ENCODE peak calls at places on chromosomes 5 and 9, in nine cellular contexts. One of them, this sample, is unnamed.

GRCh38 chr9:131475111-131475955 is 27.4 kb upstream of the POMT1 start:
- DNase-seq in pons: peak; percentile 40
- DNase-seq in activated CD8-positive, alpha-beta memory T cell treated with anti-CD3 and anti-CD28 coated beads for 1 hour: no peak
- DNase-seq in bronchial epithelial cell: no peak
- DNase-seq in AG04450: no peak
- DNase-seq in AG08396: no peak
- DNase-seq in aorta: no peak
- DNase-seq in HS-27A: no peak
- DNase-seq in HT1080: no peak
- DNase-seq in this sample: no peak

GRCh38 chr9:129983891-129984290 is 59.1 kb downstream of the FNBP1 start:
- DNase-seq in pons: no peak
- DNase-seq in activated CD8-positive, alpha-beta memory T cell treated with anti-CD3 and anti-CD28 coated beads for 1 hour: no peak
- DNase-seq in bronchial epithelial cell: no peak
- DNase-seq in AG04450: no peak
- DNase-seq in AG08396: no peak
- DNase-seq in aorta: no peak
- DNase-seq in HS-27A: peak; percentile 56
- DNase-seq in HT1080: no peak
- DNase-seq in this sample: no peak

GRCh38 chr5:10030219-10030831 is 219.4 kb downstream of the ATPSCKMT start:
- DNase-seq in pons: no peak
- DNase-seq in activated CD8-positive, alpha-beta memory T cell treated with anti-CD3 and anti-CD28 coated beads for 1 hour: no peak
- DNase-seq in bronchial epithelial cell: peak; percentile 66
- DNase-seq in AG04450: no peak
- DNase-seq in AG08396: no peak
- DNase-seq in aorta: no peak
- DNase-seq in HS-27A: no peak
- DNase-seq in HT1080: peak; percentile 55
- DNase-seq in this sample: no peak

GRCh38 chr9:33517373-33517772 is 6.7 kb upstream of the ANKRD18B start:
- DNase-seq in pons: peak; percentile 61
- DNase-seq in activated CD8-positive, alpha-beta memory T cell treated with anti-CD3 and anti-CD28 coated beads for 1 hour: no peak
- DNase-seq in bronchial epithelial cell: peak; percentile 59
- DNase-seq in AG04450: no peak
- DNase-seq in AG08396: peak; percentile 55
- DNase-seq in aorta: no peak
- DNase-seq in HS-27A: peak; percentile 22
- DNase-seq in HT1080: peak; percentile 75
- DNase-seq in this sample: no peak

GRCh38 chr9:126131066-126132010 is 195.3 kb upstream of the MVB12B start:
- DNase-seq in pons: no peak
- DNase-seq in activated CD8-positive, alpha-beta memory T cell treated with anti-CD3 and anti-CD28 coated beads for 1 hour: no peak
- DNase-seq in bronchial epithelial cell: no peak
- DNase-seq in AG04450: no peak
- DNase-seq in AG08396: no peak
- DNase-seq in aorta: no peak
- DNase-seq in HS-27A: no peak
- DNase-seq in HT1080: no peak
- DNase-seq in this sample: peak; percentile 42

GRCh38 chr9:79577969-79578723 is 6.4 kb downstream of the TLE4 start:
- DNase-seq in pons: no peak
- DNase-seq in activated CD8-positive, alpha-beta memory T cell treated with anti-CD3 and anti-CD28 coated beads for 1 hour: no peak
- DNase-seq in bronchial epithelial cell: no peak
- DNase-seq in AG04450: no peak
- DNase-seq in AG08396: no peak
- DNase-seq in aorta: no peak
- DNase-seq in HS-27A: no peak
- DNase-seq in HT1080: no peak
- DNase-seq in this sample: no peak

GRCh38 chr5:158879993-158880392 is 219.7 kb downstream of the EBF1 start:
- DNase-seq in pons: no peak
- DNase-seq in activated CD8-positive, alpha-beta memory T cell treated with anti-CD3 and anti-CD28 coated beads for 1 hour: no peak
- DNase-seq in bronchial epithelial cell: no peak
- DNase-seq in AG04450: no peak
- DNase-seq in AG08396: no peak
- DNase-seq in aorta: no peak
- DNase-seq in HS-27A: no peak
- DNase-seq in HT1080: no peak
- DNase-seq in this sample: no peak

GRCh38 chr9:127626752-127627493 is 14.8 kb downstream of the STXBP1 start:
- DNase-seq in pons: no peak
- DNase-seq in activated CD8-positive, alpha-beta memory T cell treated with anti-CD3 and anti-CD28 coated beads for 1 hour: no peak
- DNase-seq in bronchial epithelial cell: no peak
- DNase-seq in AG04450: no peak
- DNase-seq in AG08396: no peak
- DNase-seq in aorta: no peak
- DNase-seq in HS-27A: no peak
- DNase-seq in HT1080: no peak
- DNase-seq in this sample: no peak

GRCh38 chr5:128202320-128202719 is 118.8 kb downstream of the SLC12A2 start:
- DNase-seq in pons: no peak
- DNase-seq in activated CD8-positive, alpha-beta memory T cell treated with anti-CD3 and anti-CD28 coated beads for 1 hour: no peak
- DNase-seq in bronchial epithelial cell: no peak
- DNase-seq in AG04450: no peak
- DNase-seq in AG08396: no peak
- DNase-seq in aorta: no peak
- DNase-seq in HS-27A: no peak
- DNase-seq in HT1080: no peak
- DNase-seq in this sample: no peak

GRCh38 chr5:35804201-35804653 is 52.5 kb upstream of the IL7R start:
- DNase-seq in pons: peak; percentile 85
- DNase-seq in activated CD8-positive, alpha-beta memory T cell treated with anti-CD3 and anti-CD28 coated beads for 1 hour: no peak
- DNase-seq in bronchial epithelial cell: no peak
- DNase-seq in AG04450: no peak
- DNase-seq in AG08396: no peak
- DNase-seq in aorta: no peak
- DNase-seq in HS-27A: no peak
- DNase-seq in HT1080: no peak
- DNase-seq in this sample: no peak

GRCh38 chr9:21443849-21444625 is 3.8 kb downstream of the IFNA1 start:
- DNase-seq in pons: peak; percentile 19
- DNase-seq in activated CD8-positive, alpha-beta memory T cell treated with anti-CD3 and anti-CD28 coated beads for 1 hour: no peak
- DNase-seq in bronchial epithelial cell: no peak
- DNase-seq in AG04450: no peak
- DNase-seq in AG08396: no peak
- DNase-seq in aorta: no peak
- DNase-seq in HS-27A: no peak
- DNase-seq in HT1080: no peak
- DNase-seq in this sample: no peak

GRCh38 chr9:22257026-22257425 is 189.6 kb upstream of the DMRTA1 start:
- DNase-seq in pons: no peak
- DNase-seq in activated CD8-positive, alpha-beta memory T cell treated with anti-CD3 and anti-CD28 coated beads for 1 hour: no peak
- DNase-seq in bronchial epithelial cell: peak; percentile 100
- DNase-seq in AG04450: no peak
- DNase-seq in AG08396: no peak
- DNase-seq in aorta: no peak
- DNase-seq in HS-27A: no peak
- DNase-seq in HT1080: no peak
- DNase-seq in this sample: no peak

GRCh38 chr5:132257131-132258101 is at the start of gene PDLIM4:
- DNase-seq in pons: no peak
- DNase-seq in activated CD8-positive, alpha-beta memory T cell treated with anti-CD3 and anti-CD28 coated beads for 1 hour: no peak
- DNase-seq in bronchial epithelial cell: no peak
- DNase-seq in AG04450: no peak
- DNase-seq in AG08396: peak; percentile 73
- DNase-seq in aorta: peak; percentile 58
- DNase-seq in HS-27A: no peak
- DNase-seq in HT1080: no peak
- DNase-seq in this sample: no peak

GRCh38 chr5:168266016-168266415 is 25.4 kb upstream of the WWC1 start:
- DNase-seq in pons: no peak
- DNase-seq in activated CD8-positive, alpha-beta memory T cell treated with anti-CD3 and anti-CD28 coated beads for 1 hour: no peak
- DNase-seq in bronchial epithelial cell: no peak
- DNase-seq in AG04450: no peak
- DNase-seq in AG08396: no peak
- DNase-seq in aorta: no peak
- DNase-seq in HS-27A: no peak
- DNase-seq in HT1080: no peak
- DNase-seq in this sample: no peak

GRCh38 chr9:3548636-3549035 is 22.8 kb upstream of the RFX3 start:
- DNase-seq in pons: no peak
- DNase-seq in activated CD8-positive, alpha-beta memory T cell treated with anti-CD3 and anti-CD28 coated beads for 1 hour: no peak
- DNase-seq in bronchial epithelial cell: no peak
- DNase-seq in AG04450: no peak
- DNase-seq in AG08396: no peak
- DNase-seq in aorta: no peak
- DNase-seq in HS-27A: no peak
- DNase-seq in HT1080: no peak
- DNase-seq in this sample: no peak

GRCh38 chr5:57896596-57896995 is 414.0 kb upstream of the ACTBL2 start:
- DNase-seq in pons: no peak
- DNase-seq in activated CD8-positive, alpha-beta memory T cell treated with anti-CD3 and anti-CD28 coated beads for 1 hour: no peak
- DNase-seq in bronchial epithelial cell: no peak
- DNase-seq in AG04450: no peak
- DNase-seq in AG08396: no peak
- DNase-seq in aorta: no peak
- DNase-seq in HS-27A: no peak
- DNase-seq in HT1080: no peak
- DNase-seq in this sample: no peak

GRCh38 chr5:43020294-43020711 is 19.8 kb downstream of the ANXA2R start:
- DNase-seq in pons: no peak
- DNase-seq in activated CD8-positive, alpha-beta memory T cell treated with anti-CD3 and anti-CD28 coated beads for 1 hour: no peak
- DNase-seq in bronchial epithelial cell: no peak
- DNase-seq in AG04450: no peak
- DNase-seq in AG08396: no peak
- DNase-seq in aorta: no peak
- DNase-seq in HS-27A: no peak
- DNase-seq in HT1080: no peak
- DNase-seq in this sample: no peak

GRCh38 chr5:138148811-138149210 is 9.6 kb upstream of the NME5 start:
- DNase-seq in pons: no peak
- DNase-seq in activated CD8-positive, alpha-beta memory T cell treated with anti-CD3 and anti-CD28 coated beads for 1 hour: no peak
- DNase-seq in bronchial epithelial cell: peak; percentile 92
- DNase-seq in AG04450: no peak
- DNase-seq in AG08396: no peak
- DNase-seq in aorta: peak; percentile 67
- DNase-seq in HS-27A: peak; percentile 29
- DNase-seq in HT1080: peak; percentile 91
- DNase-seq in this sample: peak; percentile 72

GRCh38 chr5:581266-581665 is 30.9 kb upstream of the CEP72 start:
- DNase-seq in pons: no peak
- DNase-seq in activated CD8-positive, alpha-beta memory T cell treated with anti-CD3 and anti-CD28 coated beads for 1 hour: no peak
- DNase-seq in bronchial epithelial cell: no peak
- DNase-seq in AG04450: no peak
- DNase-seq in AG08396: no peak
- DNase-seq in aorta: no peak
- DNase-seq in HS-27A: no peak
- DNase-seq in HT1080: no peak
- DNase-seq in this sample: no peak

GRCh38 chr5:2895876-2896275 is 144.4 kb upstream of the IRX2 start:
- DNase-seq in pons: no peak
- DNase-seq in activated CD8-positive, alpha-beta memory T cell treated with anti-CD3 and anti-CD28 coated beads for 1 hour: no peak
- DNase-seq in bronchial epithelial cell: no peak
- DNase-seq in AG04450: no peak
- DNase-seq in AG08396: no peak
- DNase-seq in aorta: no peak
- DNase-seq in HS-27A: no peak
- DNase-seq in HT1080: no peak
- DNase-seq in this sample: peak; percentile 16

GRCh38 chr5:110854200-110854599 is 115.4 kb downstream of the SLC25A46 start:
- DNase-seq in pons: no peak
- DNase-seq in activated CD8-positive, alpha-beta memory T cell treated with anti-CD3 and anti-CD28 coated beads for 1 hour: no peak
- DNase-seq in bronchial epithelial cell: peak; percentile 69
- DNase-seq in AG04450: no peak
- DNase-seq in AG08396: no peak
- DNase-seq in aorta: no peak
- DNase-seq in HS-27A: no peak
- DNase-seq in HT1080: no peak
- DNase-seq in this sample: no peak

GRCh38 chr5:64682608-64683007 is 7.7 kb upstream of the SHISAL2B start:
- DNase-seq in pons: no peak
- DNase-seq in activated CD8-positive, alpha-beta memory T cell treated with anti-CD3 and anti-CD28 coated beads for 1 hour: no peak
- DNase-seq in bronchial epithelial cell: no peak
- DNase-seq in AG04450: no peak
- DNase-seq in AG08396: no peak
- DNase-seq in aorta: no peak
- DNase-seq in HS-27A: no peak
- DNase-seq in HT1080: no peak
- DNase-seq in this sample: no peak

GRCh38 chr9:137371966-137372651 is 50.9 kb downstream of the EXD3 start:
- DNase-seq in pons: no peak
- DNase-seq in activated CD8-positive, alpha-beta memory T cell treated with anti-CD3 and anti-CD28 coated beads for 1 hour: no peak
- DNase-seq in bronchial epithelial cell: no peak
- DNase-seq in AG04450: no peak
- DNase-seq in AG08396: no peak
- DNase-seq in aorta: no peak
- DNase-seq in HS-27A: no peak
- DNase-seq in HT1080: no peak
- DNase-seq in this sample: no peak

GRCh38 chr9:123998278-123998925 is 13.2 kb upstream of the LHX2 start:
- DNase-seq in pons: no peak
- DNase-seq in activated CD8-positive, alpha-beta memory T cell treated with anti-CD3 and anti-CD28 coated beads for 1 hour: no peak
- DNase-seq in bronchial epithelial cell: no peak
- DNase-seq in AG04450: no peak
- DNase-seq in AG08396: no peak
- DNase-seq in aorta: no peak
- DNase-seq in HS-27A: no peak
- DNase-seq in HT1080: no peak
- DNase-seq in this sample: no peak

GRCh38 chr9:83000765-83001164 is 62.2 kb downstream of the RASEF start:
- DNase-seq in pons: no peak
- DNase-seq in activated CD8-positive, alpha-beta memory T cell treated with anti-CD3 and anti-CD28 coated beads for 1 hour: no peak
- DNase-seq in bronchial epithelial cell: no peak
- DNase-seq in AG04450: no peak
- DNase-seq in AG08396: no peak
- DNase-seq in aorta: no peak
- DNase-seq in HS-27A: no peak
- DNase-seq in HT1080: no peak
- DNase-seq in this sample: no peak

This sample was measured in right atrium auricular region.